ENCODE peak calls at places on chromosomes 4 and X, in five cellular contexts. U is mammary epithelial cell, B is Peyer's patch, J is psoas muscle, R is HL-60. H is an unnamed sample.

GRCh38 chr4:141346144-141346543 is 125.4 kb downstream of the ZNF330 start:
- DNase-seq in J (no peak), R (no peak), U (peak; percentile 39), B (no peak), H (no peak)

GRCh38 chrX:123713434-123713833 is 19.4 kb downstream of the THOC2 start:
- DNase-seq in U (no peak), R (no peak), B (no peak), J (no peak), H (no peak)

GRCh38 chrX:57900961-57901360 is 9.3 kb downstream of the ZXDA start:
- DNase-seq in J (no peak), R (no peak), B (no peak), U (no peak), H (no peak)

GRCh38 chrX:23509256-23509655 is 158.0 kb upstream of the PRDX4 start:
- DNase-seq in B (no peak), R (no peak), U (no peak), J (no peak), H (no peak)

GRCh38 chrX:12973561-12974216 is 1.2 kb upstream of the TMSB4X start:
- DNase-seq in B (peak; percentile 84), J (no peak), U (no peak), R (no peak), H (no peak)

GRCh38 chrX:46759645-46759974 is 692 bp upstream of the SLC9A7 start:
- DNase-seq in J (no peak), U (no peak), R (no peak), B (no peak), H (no peak)

GRCh38 chr4:52661966-52662705 is 3.0 kb upstream of the USP46 start:
- DNase-seq in R (no peak), U (peak; percentile 39), B (no peak), J (no peak), H (no peak)

GRCh38 chr4:87046111-87046510 is 111.3 kb downstream of the AFF1 start:
- DNase-seq in B (no peak), U (no peak), R (no peak), J (no peak), H (no peak)

GRCh38 chr4:120616041-120616440 is 306.5 kb downstream of the PRDM5 start:
- DNase-seq in U (no peak), R (no peak), B (no peak), J (no peak), H (no peak)

GRCh38 chr4:144902614-144903013 is 195.4 kb downstream of the ANAPC10 start:
- DNase-seq in R (no peak), J (no peak), U (no peak), B (no peak), H (no peak)

GRCh38 chrX:3711331-3711917 is 2.0 kb downstream of the PRKX start:
- DNase-seq in U (no peak), B (peak; percentile 52), J (no peak), R (no peak), H (no peak)

GRCh38 chr4:27463816-27464215 is 603.2 kb downstream of the STIM2 start:
- DNase-seq in R (no peak), J (no peak), B (no peak), U (peak; percentile 32), H (no peak)

GRCh38 chr4:154045086-154045485 is 256.2 kb upstream of the SFRP2 start:
- DNase-seq in U (no peak), R (no peak), B (no peak), J (no peak), H (no peak)

GRCh38 chr4:73609688-73610087 is 10.5 kb downstream of the RASSF6 start:
- DNase-seq in B (no peak), J (no peak), R (no peak), U (peak; percentile 44), H (no peak)

GRCh38 chr4:15132739-15133138 is 130.5 kb downstream of the CPEB2 start:
- DNase-seq in U (no peak), J (no peak), B (no peak), R (no peak), H (no peak)

GRCh38 chr4:90328558-90328957 is 201.4 kb downstream of the CCSER1 start:
- DNase-seq in B (no peak), R (no peak), U (peak; percentile 41), J (no peak), H (no peak)

GRCh38 chr4:123597586-123597985 is 201.0 kb downstream of the SPRY1 start:
- DNase-seq in J (no peak), B (no peak), U (peak; percentile 82), R (no peak), H (no peak)

GRCh38 chr4:16123356-16124084 is 39.7 kb upstream of the PROM1 start:
- DNase-seq in B (no peak), R (no peak), U (no peak), J (no peak), H (no peak)

GRCh38 chr4:37812713-37813112 is 13.8 kb upstream of the PGM2 start:
- DNase-seq in U (no peak), R (no peak), J (no peak), B (no peak), H (no peak)

GRCh38 chr4:76476606-76477005 is 41.6 kb downstream of the SHROOM3 start:
- DNase-seq in R (no peak), J (no peak), U (no peak), B (no peak), H (no peak)

GRCh38 chr4:81314897-81315470 is 100.0 kb upstream of the PRKG2 start:
- DNase-seq in B (no peak), J (no peak), U (peak; percentile 1), R (no peak), H (no peak)
- H3K4me3 ChIP-seq in B (no peak overlapping the region), J (no peak overlapping the region), U (no peak overlapping the region), R (no peak overlapping the region), H (no peak overlapping the region)

DNA sequence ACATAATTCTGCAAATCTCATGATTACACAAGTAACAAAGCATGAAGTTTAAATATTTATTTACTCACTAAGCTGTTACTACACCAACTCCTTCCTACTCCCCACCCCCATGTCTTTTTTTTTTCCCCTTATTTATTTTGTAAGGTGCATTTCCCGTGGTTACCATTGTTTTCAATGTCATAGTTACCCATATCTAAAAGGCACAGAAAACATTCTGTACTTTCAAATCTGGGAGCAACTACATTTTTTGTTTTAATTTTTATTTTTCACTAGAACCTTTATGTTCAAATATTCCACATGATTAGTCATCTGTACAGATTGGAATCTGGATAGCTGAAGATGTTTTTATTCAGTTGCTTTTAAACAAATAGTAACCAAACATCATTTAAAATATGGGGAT is 62.8 kb downstream of the PPP3CA start:
- DNase-seq in B (no peak), R (no peak), U (no peak), J (no peak), H (no peak)
- H3K27ac ChIP-seq in B (no peak overlapping the region), R (peak overlapping the region; percentile 19), U (no peak overlapping the region), J (no peak overlapping the region), H (no peak overlapping the region)

GRCh38 chr4:20256381-20256881 is 4.7 kb downstream of the SLIT2 start:
- DNase-seq in U (no peak), B (no peak), J (no peak), R (no peak), H (no peak)

GRCh38 chr4:20255823-20256222 is 4.1 kb downstream of the SLIT2 start:
- DNase-seq in U (no peak), J (no peak), B (no peak), R (no peak), H (no peak)

GRCh38 chr4:20254517-20255250 is 3.0 kb downstream of the SLIT2 start:
- DNase-seq in U (no peak), B (no peak), J (peak; percentile 27), R (no peak), H (no peak)

GRCh38 chr4:20253799-20254409 is 2.2 kb downstream of the SLIT2 start:
- DNase-seq in J (peak; percentile 49), B (no peak), R (no peak), U (no peak), H (peak; percentile 75)

GRCh38 chr4:20255251-20255586 is 3.5 kb downstream of the SLIT2 start:
- DNase-seq in J (no peak), U (no peak), B (no peak), R (no peak), H (no peak)
- TF ChIP-seq CTCF in J (no peak), U (no peak), B (no peak), R (no peak), H (no peak)

DNA sequence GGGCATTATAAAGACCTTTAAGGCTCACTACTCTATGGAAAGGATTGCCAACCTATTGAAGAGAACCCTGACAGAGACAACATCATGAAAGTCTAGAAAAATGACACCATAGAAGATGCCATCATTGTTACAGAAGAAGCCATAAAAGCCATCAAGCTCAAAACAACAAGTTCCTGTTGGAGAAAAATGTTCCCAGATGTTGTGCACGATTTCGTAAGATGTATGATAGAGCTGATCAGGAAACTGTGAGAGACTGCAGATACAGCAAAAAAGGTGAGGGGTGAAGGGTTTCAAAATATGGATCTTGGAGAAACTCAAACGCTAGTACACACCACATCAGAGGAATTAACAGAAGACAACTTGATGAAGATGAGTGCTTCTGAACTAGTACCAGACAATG is 53.3 kb downstream of the WDFY3 start:
- DNase-seq in J (no peak), B (no peak), U (no peak), R (peak; percentile 16), H (no peak)
- H3K4me3 ChIP-seq in J (no peak overlapping the region), B (no peak overlapping the region), U (no peak overlapping the region), R (no peak overlapping the region), H (no peak overlapping the region)

DNA sequence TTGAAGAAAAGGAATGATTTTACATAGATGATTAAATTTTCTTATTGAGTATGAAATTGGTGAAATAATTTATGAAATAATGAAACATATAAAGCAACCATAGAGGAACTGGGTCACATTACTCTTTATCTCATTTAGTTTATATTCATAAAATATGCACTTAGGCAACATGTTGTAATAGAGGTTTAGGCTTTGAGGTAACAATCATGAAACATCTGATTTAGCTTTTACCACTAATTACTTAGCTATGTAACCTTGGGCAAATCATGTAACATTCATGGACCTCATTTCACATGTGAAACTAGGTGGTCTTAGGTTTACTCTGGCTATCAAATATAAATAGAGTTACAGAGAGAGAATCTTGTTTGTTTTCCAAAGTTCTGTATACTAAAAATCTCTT is 54.5 kb upstream of the SMARCA5 start:
- DNase-seq in R (no peak), U (no peak), B (no peak), J (no peak), H (no peak)
- H3K27ac ChIP-seq in R (no peak overlapping the region), U (no peak overlapping the region), B (no peak overlapping the region), J (no peak overlapping the region), H (no peak overlapping the region)

H was measured in coronary artery.